ENCODE peak calls at places on chromosomes 2 and 18, in five cellular contexts. N is naive thymus-derived CD4-positive, alpha-beta T cell; D is BE2C; I is astrocyte; O is psoas muscle. K is an unnamed sample.

GRCh38 chr2:20215183-20216040 is 9.5 kb downstream of the SDC1 start:
- DNase-seq in N (no peak), D (no peak), I (no peak), O (no peak), K (no peak)

GRCh38 chr2:238847841-238848565 is at the start of gene TWIST2:
- DNase-seq in N (no peak), D (no peak), I (peak; percentile 91), O (peak; percentile 87), K (peak; percentile 90)

GRCh38 chr2:160039166-160039903 is 23.1 kb downstream of the PLA2R1 start:
- DNase-seq in N (no peak), D (no peak), I (peak; percentile 86), O (no peak), K (peak; percentile 44)

GRCh38 chr2:235444101-235444597 is 49.7 kb upstream of the AGAP1 start:
- DNase-seq in N (no peak), D (no peak), I (no peak), O (no peak), K (no peak)

GRCh38 chr2:12087671-12088380 is 341.4 kb downstream of the LPIN1 start:
- DNase-seq in N (no peak), D (no peak), I (no peak), O (no peak), K (no peak)

GRCh38 chr2:203713381-203713780 is 6.9 kb downstream of the CD28 start:
- DNase-seq in N (no peak), D (no peak), I (no peak), O (no peak), K (no peak)

GRCh38 chr2:86221066-86221684 is 21.9 kb downstream of the MRPL35 start:
- DNase-seq in N (peak; percentile 35), D (peak; percentile 37), I (peak; percentile 29), O (no peak), K (peak; percentile 54)

GRCh38 chr2:239245107-239245506 is 155.7 kb downstream of the HDAC4 start:
- DNase-seq in N (no peak), D (no peak), I (no peak), O (no peak), K (no peak)

GRCh38 chr2:12155308-12156061 is 409.1 kb downstream of the LPIN1 start:
- DNase-seq in N (no peak), D (no peak), I (peak; percentile 87), O (peak; percentile 68), K (no peak)

GRCh38 chr18:6624271-6624670 is 105.2 kb upstream of the ARHGAP28 start:
- DNase-seq in N (no peak), D (no peak), I (peak; percentile 78), O (no peak), K (no peak)

GRCh38 chr18:14941256-14941655 is 193.3 kb downstream of the ANKRD30B start:
- DNase-seq in N (no peak), D (no peak), I (no peak), O (no peak), K (no peak)
- H3K9me3 ChIP-seq in N (no peaks in the 10 kb centered on the region), D (no peaks in the 10 kb centered on the region), I (peaks cover 12% of the 10 kb centered on the region), O (no peaks in the 10 kb centered on the region), K (no peaks in the 10 kb centered on the region)

DNA sequence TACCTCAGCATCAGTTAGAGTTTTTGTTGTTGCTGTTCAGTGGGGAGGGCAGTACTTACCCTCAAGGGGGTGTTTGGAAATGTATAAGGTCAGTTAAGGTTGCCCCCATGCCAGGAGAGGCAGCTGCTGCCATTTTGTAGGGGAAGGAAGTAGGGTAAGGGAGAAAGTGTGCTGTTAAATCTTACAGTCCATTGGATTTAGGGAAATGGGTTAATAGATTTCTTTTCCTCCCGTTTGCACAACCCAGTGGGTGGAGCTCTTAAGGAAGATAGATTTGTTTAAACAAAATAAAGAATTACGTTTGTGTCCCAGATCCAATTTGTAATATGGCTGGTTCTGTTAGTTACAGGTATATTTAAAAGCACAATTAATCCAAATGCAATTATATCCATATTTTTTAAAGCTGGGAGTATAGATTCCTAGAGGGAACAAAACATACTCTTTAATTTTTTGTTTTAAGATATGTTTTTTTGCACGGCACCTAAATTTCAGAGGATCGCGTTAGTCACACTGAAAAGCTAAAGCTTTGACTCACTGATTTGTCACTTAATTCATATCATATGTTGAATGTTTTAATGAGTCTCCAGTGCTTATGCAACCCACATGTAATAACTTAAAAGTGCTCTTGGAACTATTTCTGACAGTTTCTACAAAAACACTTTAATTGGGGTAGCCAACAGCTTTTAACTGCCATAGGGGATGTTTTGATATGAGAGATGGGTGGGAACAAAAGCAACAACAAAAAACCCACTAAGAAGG is 9.0 kb upstream of the CWC22 start:
- DNase-seq in N (no peak), D (no peak), I (peak; percentile 71), O (no peak), K (no peak)
- H3K4me3 ChIP-seq in N (no peak overlapping the region), D (no peak overlapping the region), I (peak overlapping the region; percentile 9), O (no peak overlapping the region), K (no peak overlapping the region)

GRCh38 chr18:72114801-72115594 is 429.1 kb downstream of the CBLN2 start:
- DNase-seq in N (no peak), D (no peak), I (no peak), O (no peak), K (no peak)
- H3K9me3 ChIP-seq in N (no peaks in the 10 kb centered on the region), D (no peaks in the 10 kb centered on the region), I (no peaks in the 10 kb centered on the region), O (no peaks in the 10 kb centered on the region), K (no peaks in the 10 kb centered on the region)

DNA sequence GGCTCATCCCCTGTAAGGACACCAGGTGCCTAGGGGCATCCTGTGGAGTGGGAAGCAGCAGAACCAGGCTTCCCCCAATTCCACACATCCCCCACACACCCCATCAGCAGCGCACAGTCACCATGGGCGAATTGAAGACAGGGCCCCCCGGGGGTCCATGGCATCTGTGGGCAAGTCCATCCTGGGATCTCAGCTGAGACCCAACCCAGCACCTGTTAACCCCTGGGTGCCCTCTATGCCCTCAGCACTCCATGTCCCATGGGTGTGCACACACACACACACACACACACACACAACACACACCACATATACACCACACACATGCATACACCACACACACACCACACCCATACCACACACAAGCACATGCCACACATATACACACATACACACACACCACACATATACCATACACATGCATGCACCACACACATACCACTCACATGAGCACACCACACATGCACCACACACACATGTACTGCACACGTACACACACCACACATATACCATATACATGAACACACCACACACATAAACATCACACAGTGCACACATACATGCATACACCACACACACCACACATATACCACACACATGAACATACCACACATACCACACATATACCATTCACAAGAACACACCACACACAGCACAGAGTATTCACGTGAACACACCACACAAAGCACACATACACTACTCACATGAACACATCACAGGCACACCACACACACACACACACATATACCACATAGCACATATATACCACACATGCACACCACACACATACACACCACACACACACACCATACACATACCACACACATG is 220.1 kb upstream of the RAB6C start:
- DNase-seq in N (no peak), D (no peak), I (no peak), O (no peak), K (no peak)
- H3K4me3 ChIP-seq in N (no peak overlapping the region), D (no peak overlapping the region), I (no peak overlapping the region), O (peak overlapping the region; percentile 48), K (no peak overlapping the region)

GRCh38 chr2:196653843-196654242 is 14.3 kb downstream of the CCDC150 start:
- DNase-seq in N (no peak), D (no peak), I (no peak), O (no peak), K (no peak)
- H3K9me3 ChIP-seq in N (no peaks in the 10 kb centered on the region), D (peaks cover 7% of the 10 kb centered on the region), I (peaks cover 19% of the 10 kb centered on the region), O (peaks cover 33% of the 10 kb centered on the region), K (peaks cover 10% of the 10 kb centered on the region)

GRCh38 chr2:88865801-88866353 is 174.4 kb downstream of the RPIA start:
- DNase-seq in N (no peak), D (no peak), I (no peak), O (no peak), K (no peak)
- H3K4me3 ChIP-seq in N (no peak overlapping the region), D (no peak overlapping the region), I (no peak overlapping the region), O (no peak overlapping the region), K (no peak overlapping the region)

K was measured in uterus.